ENCODE peak calls at places on chromosome 1, in ten cellular contexts. X is GM12865; S is HCT116; L is left ventricle myocardium superior; H is IMR-90; J is tibial artery; B is activated CD8-positive, alpha-beta memory T cell treated with anti-CD3 and anti-CD28 coated beads for 24 hours; Q is BJ; G is activated T-cell treated with anti-CD3 and anti-CD28 coated beads, Interleukin-2, amount 50 U/mL, for 72 hours; K is Daoy. T is an unnamed sample.
A peak's percentile ranks its signal among the peaks of the same experiment; 100 is the strongest.

GRCh38 chr1:247316590-247317197 is 15.0 kb downstream of the ZNF496 start:
- DNase-seq in G (no peak), Q (no peak), X (no peak), B (no peak), J (no peak), K (no peak), H (no peak), S (no peak), L (no peak), T (no peak)

GRCh38 chr1:8259498-8260290 is 58.2 kb upstream of the SLC45A1 start:
- DNase-seq in H (peak; percentile 85), L (no peak), B (no peak), G (no peak), J (peak; percentile 79), Q (peak; percentile 24), K (peak; percentile 71), X (no peak), S (peak; percentile 19), T (peak; percentile 78)

GRCh38 chr1:43688109-43688387 is 19.3 kb upstream of the ST3GAL3 start:
- DNase-seq in S (no peak), K (no peak), Q (no peak), G (no peak), L (no peak), X (no peak), H (no peak), J (no peak), B (no peak), T (no peak)

GRCh38 chr1:232682248-232682647 is 52.3 kb upstream of the SIPA1L2 start:
- DNase-seq in X (no peak), B (no peak), J (no peak), H (no peak), L (no peak), Q (no peak), S (no peak), K (peak; percentile 54), G (no peak), T (no peak)

GRCh38 chr1:212696721-212697331 is 2.8 kb downstream of the BATF3 start:
- DNase-seq in Q (no peak), G (peak; percentile 45), H (no peak), B (peak; percentile 51), K (no peak), X (no peak), S (no peak), J (no peak), L (no peak), T (no peak)

GRCh38 chr1:206949641-206950040 is 3.4 kb upstream of the PIGR start:
- DNase-seq in K (no peak), X (no peak), L (no peak), H (no peak), B (no peak), Q (no peak), J (no peak), S (no peak), G (no peak), T (no peak)

GRCh38 chr1:103211073-103211472 is 102.8 kb upstream of the COL11A1 start:
- DNase-seq in L (no peak), J (no peak), Q (no peak), K (no peak), B (no peak), S (no peak), X (no peak), H (peak; percentile 14), G (no peak), T (peak; percentile 59)

GRCh38 chr1:168396508-168396907 is 115.8 kb downstream of the TBX19 start:
- DNase-seq in X (no peak), B (no peak), J (no peak), H (no peak), K (no peak), Q (no peak), S (no peak), G (no peak), L (no peak), T (no peak)

GRCh38 chr1:110086959-110087358 is 16.5 kb upstream of the ALX3 start:
- DNase-seq in S (no peak), X (no peak), B (no peak), L (no peak), K (no peak), H (no peak), Q (no peak), G (no peak), J (no peak), T (peak; percentile 47)

GRCh38 chr1:246506440-246506784 is 667 bp downstream of the SMYD3 start:
- DNase-seq in L (no peak), G (no peak), J (no peak), Q (no peak), K (no peak), S (no peak), H (no peak), X (peak; percentile 21), B (no peak), T (no peak)

GRCh38 chr1:31583082-31583994 is 7.0 kb downstream of the TINAGL1 start:
- DNase-seq in J (peak; percentile 89), L (peak; percentile 52), S (no peak), X (no peak), Q (no peak), B (peak; percentile 45), H (no peak), K (no peak), G (no peak), T (no peak)

GRCh38 chr1:53316058-53316741 is 11.7 kb downstream of the LRP8 start:
- DNase-seq in L (peak; percentile 19), J (no peak), H (peak; percentile 27), B (no peak), K (peak; percentile 57), G (no peak), X (no peak), S (no peak), Q (no peak), T (peak; percentile 33)